ENCODE peak calls at places on chromosomes 3 and 15, in eight cellular contexts. E, B, I, S, R, Y, L and A are unnamed samples.

GRCh38 chr15:68789921-68790575 is 30.6 kb downstream of the ANP32A start:
- DNase-seq in B (peak; percentile 83), R (no peak), I (no peak), L (no peak), S (peak; percentile 37), Y (no peak), E (peak; percentile 78), A (no peak)

GRCh38 chr3:23750573-23751484 is 54.9 kb upstream of the UBE2E1 start:
- DNase-seq in I (no peak), S (no peak), B (no peak), R (no peak), Y (no peak), E (peak; percentile 67), L (no peak), A (no peak)

GRCh38 chr3:175890056-175890455 is 1030.9 kb downstream of the NAALADL2 start:
- DNase-seq in Y (no peak), R (no peak), L (no peak), I (no peak), B (no peak), E (no peak), S (no peak), A (no peak)

GRCh38 chr15:66876731-66877545 is 174.9 kb downstream of the SMAD6 start:
- DNase-seq in L (peak; percentile 12), B (no peak), R (no peak), I (no peak), S (no peak), Y (no peak), E (peak; percentile 39), A (no peak)

GRCh38 chr3:156206157-156206556 is 85.8 kb downstream of the KCNAB1 start:
- DNase-seq in R (no peak), E (no peak), Y (no peak), L (no peak), S (no peak), I (no peak), B (no peak), A (no peak)

GRCh38 chr15:66291816-66292215 is 1.6 kb upstream of the DIS3L start:
- DNase-seq in B (no peak), E (no peak), L (no peak), I (no peak), S (no peak), R (no peak), Y (no peak), A (no peak)

GRCh38 chr15:35557012-35557411 is 11.0 kb upstream of the DPH6 start:
- DNase-seq in S (no peak), L (no peak), R (no peak), B (no peak), I (no peak), Y (no peak), E (no peak), A (no peak)

GRCh38 chr3:141728355-141728892 is 9.7 kb upstream of the RNF7 start:
- DNase-seq in I (no peak), E (no peak), Y (no peak), S (no peak), R (no peak), B (no peak), L (no peak), A (no peak)

GRCh38 chr3:188624384-188624783 is 470.4 kb downstream of the LPP start:
- DNase-seq in S (no peak), Y (peak; percentile 29), R (no peak), E (no peak), B (no peak), I (no peak), L (peak; percentile 25), A (no peak)

DNA sequence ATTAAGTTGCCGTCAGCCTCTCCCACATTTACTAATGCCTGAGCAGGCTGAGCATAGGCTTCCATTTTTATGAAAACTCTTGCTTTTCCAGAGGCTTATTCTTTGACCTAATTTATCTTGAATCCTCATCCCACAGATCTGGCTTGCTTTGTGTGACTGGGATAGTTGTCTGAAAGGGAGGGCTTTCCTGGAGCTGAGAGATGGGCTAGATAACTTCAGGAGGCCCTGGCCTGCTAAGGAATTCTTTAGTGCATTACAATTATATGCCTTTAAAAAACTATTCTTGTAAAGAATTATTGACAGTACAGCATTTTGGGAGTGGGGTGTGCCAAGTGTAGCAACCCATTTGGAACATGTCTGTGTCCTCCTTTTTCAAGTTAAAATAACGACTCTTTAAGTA is 52.3 kb downstream of the EEFSEC start:
- DNase-seq in E (no peak), R (no peak), S (no peak), I (no peak), B (no peak), L (no peak), Y (no peak), A (no peak)
- TF ChIP-seq CTCF in E (no peak), R (no peak), S (no peak), I (no peak), B (no peak), L (no peak), Y (no peak), A (no peak)

GRCh38 chr15:40308844-40309189 is 1.1 kb upstream of the PLCB2 start:
- DNase-seq in Y (peak; percentile 34), I (no peak), R (no peak), L (no peak), B (peak; percentile 70), E (no peak), S (no peak), A (no peak)

GRCh38 chr15:40306371-40306770 is 1.4 kb downstream of the PLCB2 start:
- DNase-seq in B (no peak), L (no peak), S (no peak), Y (no peak), I (no peak), E (no peak), R (no peak), A (no peak)

GRCh38 chr15:40309344-40309862 is 1.7 kb upstream of the PLCB2 start:
- DNase-seq in L (no peak), I (no peak), B (no peak), E (no peak), R (no peak), Y (no peak), S (no peak), A (no peak)

GRCh38 chr15:40306908-40307307 is 827 bp downstream of the PLCB2 start:
- DNase-seq in I (no peak), B (no peak), L (no peak), Y (no peak), S (no peak), E (no peak), R (no peak), A (no peak)

DNA sequence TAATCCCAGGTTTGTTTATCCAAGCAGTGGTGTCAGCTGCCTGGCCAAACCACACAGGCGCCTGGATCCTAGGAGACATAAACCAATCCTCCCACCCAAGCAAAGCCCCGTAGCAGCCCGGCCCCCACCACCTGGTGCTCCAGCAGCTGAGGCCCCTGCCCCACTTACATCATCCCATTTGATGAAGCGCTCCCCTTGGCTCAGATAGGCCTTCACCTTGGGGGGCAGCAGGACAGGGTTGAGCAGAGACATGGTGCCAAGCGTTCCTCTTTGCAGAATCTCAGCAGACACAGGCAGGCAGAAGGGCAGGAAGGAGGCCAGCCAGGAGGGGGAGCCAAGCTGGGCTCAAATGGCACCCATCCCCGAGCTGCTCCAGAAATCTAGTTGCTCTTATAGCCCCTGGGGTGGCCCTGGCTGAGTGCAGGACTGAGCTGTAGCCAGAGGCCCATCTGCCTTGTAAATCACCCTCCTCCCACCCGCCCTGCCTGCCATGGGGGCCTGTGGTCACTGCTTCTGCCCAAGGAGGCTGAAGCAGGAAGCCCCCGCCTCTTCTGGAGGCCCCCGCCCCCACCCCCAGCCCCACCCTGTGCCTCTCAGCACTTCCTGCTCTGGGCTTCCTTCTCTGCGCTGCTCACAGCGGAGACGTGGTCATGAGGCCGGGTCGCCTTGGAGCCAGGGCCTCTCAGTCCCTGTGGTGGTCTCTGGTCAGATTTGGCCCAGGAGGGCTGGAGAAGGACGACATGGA is at the start of gene PLCB2:
- DNase-seq in I (no peak), Y (peak; percentile 55), E (peak; percentile 83), B (peak; percentile 95), S (no peak), L (peak; percentile 49), R (no peak), A (no peak)
- H3K4me3 ChIP-seq in I (no peak within 1 kb of the TSS), Y (no peak within 1 kb of the TSS), E (no peak within 1 kb of the TSS), B (peak within 1 kb of the TSS; percentile 38), S (no peak within 1 kb of the TSS), L (peak within 1 kb of the TSS; percentile 27), R (no peak within 1 kb of the TSS), A (no peak within 1 kb of the TSS)

GRCh38 chr3:132232231-132232792 is 84.9 kb upstream of the ACP3 start:
- DNase-seq in I (no peak), L (no peak), E (no peak), R (no peak), B (no peak), S (no peak), Y (no peak), A (no peak)
- TF ChIP-seq CTCF in I (no peak), L (no peak), E (no peak), R (no peak), B (no peak), S (no peak), Y (no peak), A (no peak)

GRCh38 chr3:154538566-154539360 is 108.8 kb upstream of the GPR149 start:
- DNase-seq in S (no peak), R (no peak), Y (no peak), B (no peak), L (no peak), E (no peak), I (no peak), A (no peak)
- H3K4me3 ChIP-seq in S (no peak overlapping the region), R (no peak overlapping the region), Y (no peak overlapping the region), B (no peak overlapping the region), L (no peak overlapping the region), E (no peak overlapping the region), I (no peak overlapping the region), A (no peak overlapping the region)